ENCODE peak calls at places on chromosome 15, in ten cellular contexts. A is GM13976, D is RWPE2, C is cardiac muscle cell, U is upper lobe of right lung, F is Calu3, N is astrocyte, P is astrocyte of the spinal cord, Q is RWPE1, O is transverse colon. T is an unnamed sample.

GRCh38 chr15:66945286-66945685 is 120.1 kb upstream of the SMAD3 start:
- DNase-seq in A (no peak), D (peak), C (no peak), U (no peak), F (no peak), N (no peak), P (no peak), Q (no peak), O (no peak), T (no peak)

GRCh38 chr15:78018968-78019644 is 58.4 kb downstream of the TBC1D2B start:
- DNase-seq in A (peak), D (no peak), C (peak), U (no peak), F (no peak), N (no peak), P (no peak), Q (no peak), O (no peak), T (no peak)

GRCh38 chr15:84981054-84981710 is 474 bp upstream of the PDE8A start:
- DNase-seq in A (peak), D (peak), C (peak), U (peak), F (peak), N (peak), P (peak), Q (peak), O (peak), T (peak)

GRCh38 chr15:34837246-34838016 is 42.1 kb upstream of the ACTC1 start:
- DNase-seq in A (no peak), D (peak), C (no peak), U (no peak), F (no peak), N (peak), P (peak), Q (peak), O (no peak), T (no peak)

GRCh38 chr15:56047354-56047753 is 53.9 kb upstream of the NEDD4 start:
- DNase-seq in A (no peak), D (no peak), C (no peak), U (no peak), F (no peak), N (no peak), P (peak), Q (no peak), O (no peak), T (no peak)

GRCh38 chr15:75705854-75706681 is 6.6 kb downstream of the CSPG4 start:
- DNase-seq in A (no peak), D (no peak), C (peak), U (no peak), F (no peak), N (no peak), P (no peak), Q (no peak), O (no peak), T (no peak)

GRCh38 chr15:85711590-85712192 is 83.0 kb downstream of the KLHL25 start:
- DNase-seq in A (no peak), D (no peak), C (no peak), U (no peak), F (no peak), N (peak), P (peak), Q (no peak), O (no peak), T (no peak)

GRCh38 chr15:59687831-59688230 is 1.3 kb downstream of the BNIP2 start:
- DNase-seq in A (peak), D (no peak), C (no peak), U (no peak), F (no peak), N (peak), P (peak), Q (peak), O (no peak), T (no peak)

GRCh38 chr15:59492389-59493377 is 54.7 kb downstream of the FAM81A start:
- DNase-seq in A (peak), D (no peak), C (peak), U (no peak), F (peak), N (peak), P (peak), Q (peak), O (peak), T (peak)

GRCh38 chr15:76337739-76338554 is 1.4 kb downstream of the ISL2 start:
- DNase-seq in A (peak), D (no peak), C (peak), U (no peak), F (no peak), N (no peak), P (no peak), Q (no peak), O (peak), T (peak)

GRCh38 chr15:63857459-63857856 is 23.7 kb upstream of the HERC1 start:
- DNase-seq in A (no peak), D (no peak), C (no peak), U (no peak), F (no peak), N (no peak), P (no peak), Q (no peak), O (no peak), T (no peak)

GRCh38 chr15:75840659-75841058 is 2.6 kb upstream of the UBE2Q2 start:
- DNase-seq in A (no peak), D (no peak), C (peak), U (no peak), F (no peak), N (peak), P (peak), Q (peak), O (no peak), T (no peak)

GRCh38 chr15:92226020-92226612 is 167.6 kb upstream of the ST8SIA2 start:
- DNase-seq in A (no peak), D (no peak), C (peak), U (no peak), F (peak), N (peak), P (no peak), Q (no peak), O (no peak), T (peak)

GRCh38 chr15:66886686-66887273 is 178.6 kb upstream of the SMAD3 start:
- DNase-seq in A (no peak), D (no peak), C (no peak), U (no peak), F (no peak), N (no peak), P (no peak), Q (no peak), O (no peak), T (no peak)

GRCh38 chr15:79897380-79897678 is 515 bp upstream of the MTHFS start:
- DNase-seq in A (no peak), D (no peak), C (no peak), U (no peak), F (no peak), N (peak), P (peak), Q (no peak), O (no peak), T (no peak)

GRCh38 chr15:99732711-99733267 is 448 bp downstream of the LYSMD4 start:
- DNase-seq in A (peak), D (no peak), C (peak), U (no peak), F (peak), N (no peak), P (no peak), Q (peak), O (no peak), T (peak)

GRCh38 chr15:77027111-77027696 is 32.3 kb downstream of the PSTPIP1 start:
- DNase-seq in A (no peak), D (peak), C (no peak), U (peak), F (no peak), N (no peak), P (no peak), Q (no peak), O (no peak), T (no peak)

GRCh38 chr15:75815811-75816719 is 27.2 kb upstream of the UBE2Q2 start:
- DNase-seq in A (no peak), D (no peak), C (no peak), U (no peak), F (no peak), N (no peak), P (no peak), Q (no peak), O (no peak), T (no peak)

GRCh38 chr15:31606942-31607497 is 280.4 kb downstream of the KLF13 start:
- DNase-seq in A (no peak), D (no peak), C (peak), U (no peak), F (no peak), N (no peak), P (no peak), Q (no peak), O (no peak), T (no peak)

GRCh38 chr15:71097890-71098289 is 17.4 kb upstream of the THSD4 start:
- DNase-seq in A (no peak), D (no peak), C (no peak), U (no peak), F (no peak), N (no peak), P (no peak), Q (no peak), O (no peak), T (no peak)

GRCh38 chr15:77589839-77590238 is 42.9 kb downstream of the LINGO1 start:
- DNase-seq in A (no peak), D (no peak), C (no peak), U (no peak), F (peak), N (no peak), P (no peak), Q (no peak), O (no peak), T (no peak)

GRCh38 chr15:87355946-87356345 is 900.6 kb downstream of the NTRK3 start:
- DNase-seq in A (no peak), D (no peak), C (no peak), U (no peak), F (no peak), N (no peak), P (no peak), Q (no peak), O (no peak), T (no peak)

GRCh38 chr15:28885630-28886430 is at the start of gene APBA2:
- DNase-seq in A (no peak), D (no peak), C (peak), U (no peak), F (no peak), N (peak), P (peak), Q (peak), O (no peak), T (peak)

GRCh38 chr15:20344601-20345400 is 196.8 kb downstream of the GOLGA6L6 start:
- DNase-seq in A (peak), D (peak), C (no peak), U (peak), F (no peak), N (no peak), P (no peak), Q (no peak), O (no peak), T (no peak)

GRCh38 chr15:58410353-58410752 is 21.4 kb upstream of the LIPC start:
- DNase-seq in A (peak), D (no peak), C (no peak), U (no peak), F (no peak), N (no peak), P (no peak), Q (no peak), O (no peak), T (no peak)

GRCh38 chr15:78618490-78618934 is 2.3 kb downstream of the CHRNA3 start:
- DNase-seq in A (peak), D (peak), C (peak), U (peak), F (peak), N (peak), P (peak), Q (peak), O (peak), T (peak)

GRCh38 chr15:70096215-70096974 is 1.3 kb downstream of the TLE3 start:
- DNase-seq in A (peak), D (no peak), C (peak), U (peak), F (peak), N (no peak), P (peak), Q (peak), O (peak), T (no peak)

GRCh38 chr15:70096975-70097336 is 761 bp downstream of the TLE3 start:
- DNase-seq in A (no peak), D (no peak), C (peak), U (no peak), F (no peak), N (no peak), P (no peak), Q (no peak), O (no peak), T (peak)

GRCh38 chr15:70094690-70095311 is 2.9 kb downstream of the TLE3 start:
- DNase-seq in A (no peak), D (no peak), C (peak), U (no peak), F (no peak), N (no peak), P (no peak), Q (no peak), O (no peak), T (no peak)

GRCh38 chr15:70093481-70094309 is 4.0 kb downstream of the TLE3 start:
- DNase-seq in A (no peak), D (no peak), C (no peak), U (no peak), F (peak), N (no peak), P (peak), Q (no peak), O (peak), T (no peak)

GRCh38 chr15:70095387-70096214 is 2.1 kb downstream of the TLE3 start:
- DNase-seq in A (peak), D (no peak), C (peak), U (peak), F (no peak), N (no peak), P (no peak), Q (no peak), O (peak), T (peak)
- TF ChIP-seq CTCF in A (no peak), D (peak), C (no peak), U (no peak), F (no peak), N (no peak), P (no peak), Q (no peak), O (no peak), T (peak)

GRCh38 chr15:100926971-100927756 is 8.0 kb downstream of the LRRK1 start:
- DNase-seq in A (peak), D (no peak), C (no peak), U (no peak), F (no peak), N (no peak), P (no peak), Q (no peak), O (no peak), T (no peak)

GRCh38 chr15:100924436-100924835 is 5.3 kb downstream of the LRRK1 start:
- DNase-seq in A (no peak), D (no peak), C (no peak), U (no peak), F (no peak), N (no peak), P (no peak), Q (no peak), O (no peak), T (no peak)

GRCh38 chr15:100923902-100924301 is 4.7 kb downstream of the LRRK1 start:
- DNase-seq in A (no peak), D (peak), C (no peak), U (no peak), F (no peak), N (no peak), P (no peak), Q (no peak), O (no peak), T (no peak)

GRCh38 chr15:100925480-100925879 is 6.3 kb downstream of the LRRK1 start:
- DNase-seq in A (no peak), D (no peak), C (no peak), U (no peak), F (no peak), N (no peak), P (no peak), Q (no peak), O (no peak), T (no peak)

GRCh38 chr15:100926258-100926657 is 7.1 kb downstream of the LRRK1 start:
- DNase-seq in A (peak), D (no peak), C (no peak), U (no peak), F (no peak), N (no peak), P (no peak), Q (no peak), O (no peak), T (peak)
- TF ChIP-seq CTCF in A (peak), D (no peak), C (peak), U (no peak), F (no peak), N (no peak), P (no peak), Q (no peak), O (no peak), T (peak)

GRCh38 chr15:41559489-41560177 is 621 bp downstream of the TYRO3 start:
- DNase-seq in A (peak), D (no peak), C (no peak), U (no peak), F (peak), N (no peak), P (peak), Q (no peak), O (no peak), T (peak)

GRCh38 chr15:41562784-41563198 is 3.8 kb downstream of the TYRO3 start:
- DNase-seq in A (no peak), D (no peak), C (no peak), U (no peak), F (no peak), N (peak), P (no peak), Q (no peak), O (no peak), T (peak)

GRCh38 chr15:41562258-41562657 is 3.2 kb downstream of the TYRO3 start:
- DNase-seq in A (no peak), D (no peak), C (no peak), U (no peak), F (no peak), N (no peak), P (no peak), Q (no peak), O (no peak), T (peak)

GRCh38 chr15:41561104-41561776 is 2.2 kb downstream of the TYRO3 start:
- DNase-seq in A (no peak), D (no peak), C (no peak), U (no peak), F (no peak), N (no peak), P (no peak), Q (no peak), O (no peak), T (peak)

DNA sequence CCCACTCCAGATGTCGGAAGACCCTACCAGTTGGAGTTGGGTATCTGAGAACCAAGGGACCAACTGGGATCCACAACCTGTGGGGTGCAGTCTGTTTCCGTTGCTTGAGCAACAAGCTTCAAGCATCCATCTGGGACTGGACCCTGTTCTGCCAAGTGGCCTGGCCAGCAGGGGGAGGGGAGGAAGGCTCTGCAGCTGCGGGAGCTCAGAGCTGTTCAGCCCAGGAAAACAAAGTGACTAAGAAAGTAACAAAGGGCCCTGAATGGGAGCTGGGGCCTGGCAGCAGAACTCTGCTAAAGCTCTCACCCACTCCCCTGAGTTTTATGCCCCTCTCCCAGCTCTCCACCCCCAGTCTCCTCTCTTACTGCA is 2.7 kb downstream of the TYRO3 start:
- DNase-seq in A (no peak), D (no peak), C (no peak), U (no peak), F (no peak), N (peak), P (peak), Q (no peak), O (peak), T (peak)
- TF ChIP-seq CTCF in A (no peak), D (no peak), C (peak), U (no peak), F (no peak), N (no peak), P (peak), Q (no peak), O (no peak), T (peak)

GRCh38 chr15:45442497-45443135 is 64.3 kb upstream of the GATM start:
- DNase-seq in A (no peak), D (no peak), C (no peak), U (no peak), F (no peak), N (peak), P (peak), Q (no peak), O (no peak), T (no peak)
- TF ChIP-seq CTCF in A (no peak), D (no peak), C (no peak), U (no peak), F (no peak), N (no peak), P (no peak), Q (no peak), O (no peak), T (no peak)

GRCh38 chr15:49902791-49903481 is 216.1 kb downstream of the ATP8B4 start:
- DNase-seq in A (no peak), D (no peak), C (no peak), U (no peak), F (no peak), N (peak), P (peak), Q (no peak), O (no peak), T (no peak)

GRCh38 chr15:49900036-49900435 is 219.0 kb downstream of the ATP8B4 start:
- DNase-seq in A (no peak), D (no peak), C (peak), U (no peak), F (no peak), N (no peak), P (no peak), Q (no peak), O (no peak), T (no peak)

GRCh38 chr15:49904296-49904695 is 214.7 kb downstream of the ATP8B4 start:
- DNase-seq in A (no peak), D (no peak), C (no peak), U (no peak), F (no peak), N (no peak), P (no peak), Q (no peak), O (no peak), T (no peak)

GRCh38 chr15:49900836-49901235 is 218.2 kb downstream of the ATP8B4 start:
- DNase-seq in A (no peak), D (no peak), C (no peak), U (no peak), F (no peak), N (no peak), P (no peak), Q (no peak), O (no peak), T (no peak)

GRCh38 chr15:49901867-49902775 is 216.9 kb downstream of the ATP8B4 start:
- DNase-seq in A (no peak), D (no peak), C (no peak), U (no peak), F (no peak), N (peak), P (peak), Q (no peak), O (no peak), T (no peak)
- TF ChIP-seq CTCF in A (no peak), D (peak), C (peak), U (peak), F (no peak), N (peak), P (peak), Q (peak), O (peak), T (no peak)

DNA sequence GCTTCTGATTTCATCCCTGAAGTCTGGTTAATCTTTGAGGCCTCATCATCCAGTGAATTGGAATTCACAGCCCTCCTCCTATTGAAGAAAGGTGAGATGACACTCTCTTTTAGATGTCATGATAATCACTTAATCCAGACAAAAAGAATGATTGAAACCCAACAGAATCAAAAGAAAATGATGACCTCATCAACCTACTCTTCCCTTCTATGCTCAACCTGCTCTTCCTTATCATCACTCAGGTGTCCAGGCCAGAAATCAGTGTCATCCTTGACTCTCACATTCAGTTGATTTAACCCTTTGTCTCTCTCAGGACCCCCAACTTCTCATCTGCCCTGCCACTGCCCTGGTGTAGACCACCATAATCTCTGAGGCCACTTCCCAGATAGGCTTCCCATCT is 11.8 kb downstream of the PLA2G4E start:
- DNase-seq in A (no peak), D (no peak), C (no peak), U (no peak), F (no peak), N (no peak), P (no peak), Q (no peak), O (no peak), T (no peak)
- TF ChIP-seq CTCF in A (no peak), D (no peak), C (no peak), U (no peak), F (no peak), N (no peak), P (no peak), Q (no peak), O (no peak), T (no peak)

GRCh38 chr15:47496343-47497185 is 220.7 kb upstream of the SEMA6D start:
- DNase-seq in A (no peak), D (no peak), C (no peak), U (no peak), F (no peak), N (peak), P (no peak), Q (no peak), O (no peak), T (no peak)
- TF ChIP-seq CTCF in A (no peak), D (peak), C (peak), U (no peak), F (no peak), N (peak), P (no peak), Q (no peak), O (no peak), T (peak)

T was measured in neural progenitor cell.